ENCODE peak calls at places on chromosomes 13 and 19, in seven cellular contexts. M, O, Z, Y, B, E and F are unnamed samples. For H3K4me1, the result is how much of the 10 kb centered on the place peaks cover.

GRCh38 chr19:2394669-2395292 is 32.6 kb downstream of the TIMM13 start:
- DNase-seq in E (no peak), O (no peak), Y (no peak), Z (no peak), B (no peak), M (no peak), F (peak)

GRCh38 chr19:33416307-33417215 is 43.1 kb downstream of the CEBPG start:
- DNase-seq in B (peak), E (no peak), Y (peak), Z (peak), M (peak), O (no peak), F (no peak)

GRCh38 chr13:41049480-41049879 is 11.8 kb upstream of the WBP4 start:
- DNase-seq in Z (no peak), E (no peak), Y (no peak), O (no peak), M (no peak), B (no peak), F (no peak)

GRCh38 chr13:51849145-51850101 is 4.4 kb upstream of the TMEM272 start:
- DNase-seq in Y (peak), Z (peak), E (no peak), B (peak), M (peak), O (no peak), F (no peak)

GRCh38 chr13:34294483-34295129 is 476.7 kb downstream of the RFC3 start:
- DNase-seq in O (no peak), E (no peak), M (no peak), Z (peak), B (no peak), Y (no peak), F (no peak)

GRCh38 chr13:40793339-40793738 is 3.9 kb downstream of the SLC25A15 start:
- DNase-seq in Z (no peak), O (no peak), M (no peak), B (no peak), Y (no peak), E (no peak), F (no peak)

GRCh38 chr19:5125797-5126497 is 157.0 kb downstream of the KDM4B start:
- DNase-seq in O (no peak), M (no peak), Z (peak), E (no peak), Y (no peak), B (no peak), F (no peak)

GRCh38 chr13:50378513-50378970 is 363.3 kb downstream of the KCNRG start:
- DNase-seq in M (no peak), Y (peak), E (no peak), Z (no peak), O (no peak), B (no peak), F (no peak)

GRCh38 chr19:6417713-6418561 is 6.7 kb downstream of the KHSRP start:
- DNase-seq in E (no peak), Z (peak), O (no peak), M (peak), B (no peak), Y (no peak), F (no peak)

GRCh38 chr13:43934273-43934672 is 54.6 kb downstream of the LACC1 start:
- DNase-seq in Y (no peak), Z (no peak), M (peak), B (no peak), O (no peak), E (no peak), F (no peak)

GRCh38 chr19:7356899-7357627 is 8.3 kb downstream of the ARHGEF18 start:
- DNase-seq in M (no peak), Z (no peak), E (no peak), O (no peak), Y (no peak), B (no peak), F (no peak)

GRCh38 chr19:34962281-34962944 is 1.6 kb downstream of the ZNF792 start:
- DNase-seq in O (no peak), Z (peak), Y (peak), M (peak), B (no peak), E (no peak), F (no peak)

GRCh38 chr13:51767100-51767499 is 36.9 kb downstream of the DHRS12 start:
- DNase-seq in M (peak), E (no peak), Z (no peak), Y (no peak), O (no peak), B (no peak), F (no peak)

GRCh38 chr19:46225558-46226004 is 4.0 kb upstream of the IGFL1 start:
- DNase-seq in B (no peak), E (no peak), Y (no peak), Z (peak), M (peak), O (no peak), F (no peak)
- H3K4me1 ChIP-seq in B (under half), E (under half), Y (under half), Z (under half), M (under half), O (half or more), F (under half)

GRCh38 chr13:81302677-81303076 is 961.8 kb upstream of the SPRY2 start:
- DNase-seq in Y (no peak), Z (no peak), M (no peak), O (no peak), B (no peak), E (no peak), F (no peak)

GRCh38 chr13:81305928-81306327 is 965.0 kb upstream of the SPRY2 start:
- DNase-seq in M (no peak), Z (no peak), O (no peak), E (no peak), Y (no peak), B (no peak), F (no peak)

GRCh38 chr13:81304121-81304659 is 963.3 kb upstream of the SPRY2 start:
- DNase-seq in O (no peak), Y (no peak), E (no peak), B (no peak), M (peak), Z (no peak), F (no peak)

GRCh38 chr13:81302125-81302524 is 961.2 kb upstream of the SPRY2 start:
- DNase-seq in E (no peak), O (no peak), M (no peak), B (no peak), Z (no peak), Y (no peak), F (no peak)
- TF ChIP-seq CTCF in E (no peak), O (no peak), M (no peak), B (no peak), Z (no peak), Y (no peak), F (no peak)

DNA sequence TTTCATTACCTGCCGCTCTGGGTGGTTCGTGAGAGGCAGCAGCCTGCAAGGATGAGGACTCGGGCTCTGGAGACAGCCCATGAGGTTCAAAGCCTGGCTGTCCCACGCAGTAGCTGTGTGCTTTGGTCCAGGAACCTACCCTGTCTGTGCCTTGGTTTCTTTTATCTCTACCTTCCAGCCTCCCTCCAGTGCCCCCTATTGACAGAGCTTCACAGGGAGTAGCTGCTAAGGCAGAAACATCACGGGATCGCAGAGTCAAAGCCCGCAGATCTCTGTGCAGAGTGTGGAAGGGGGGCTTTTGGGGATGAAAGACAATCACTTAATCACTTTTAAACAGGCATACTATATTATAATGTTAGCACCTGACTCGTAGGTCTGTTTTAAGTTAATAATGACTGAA is 16.2 kb downstream of the ZNF71 start:
- DNase-seq in Y (no peak), M (no peak), Z (no peak), E (no peak), B (no peak), O (no peak), F (no peak)
- H3K4me3 ChIP-seq in Y (no peak), M (no peak), Z (no peak), E (no peak), B (no peak), O (no peak), F (no peak)

GRCh38 chr13:110131424-110131823 is 175.5 kb downstream of the COL4A1 start:
- DNase-seq in B (no peak), Z (no peak), E (no peak), M (no peak), Y (no peak), O (no peak), F (no peak)
- H3K4me1 ChIP-seq in B (under half), Z (under half), E (under half), M (under half), Y (under half), O (under half), F (under half)

GRCh38 chr19:30222428-30222873 is 149.7 kb upstream of the ZNF536 start:
- DNase-seq in M (no peak), B (no peak), Z (no peak), Y (no peak), E (no peak), O (no peak), F (no peak)
- TF ChIP-seq CTCF in M (peak), B (no peak), Z (peak), Y (peak), E (peak), O (no peak), F (peak)

GRCh38 chr19:46633130-46633529 is 2.9 kb downstream of the GNG8 start:
- DNase-seq in O (no peak), Z (no peak), B (no peak), E (no peak), M (no peak), Y (no peak), F (no peak)

GRCh38 chr19:46637224-46637623 is 1.2 kb upstream of the GNG8 start:
- DNase-seq in B (no peak), O (no peak), Z (no peak), M (no peak), E (no peak), Y (no peak), F (no peak)

GRCh38 chr19:46634656-46635218 is 1.3 kb downstream of the GNG8 start:
- DNase-seq in O (no peak), Y (no peak), B (peak), Z (no peak), M (no peak), E (no peak), F (no peak)

GRCh38 chr19:46634045-46634655 is 1.9 kb downstream of the GNG8 start:
- DNase-seq in E (peak), M (peak), Z (peak), O (peak), Y (peak), B (peak), F (no peak)

GRCh38 chr19:46635920-46636761 is at the start of gene GNG8:
- DNase-seq in E (no peak), B (no peak), Y (no peak), O (no peak), Z (no peak), M (no peak), F (no peak)
- H3K4me3 ChIP-seq in E (no peak), B (no peak), Y (no peak), O (no peak), Z (peak), M (no peak), F (no peak)

GRCh38 chr19:342128-342455 is 2.5 kb downstream of the MIER2 start:
- DNase-seq in M (peak), E (no peak), Z (no peak), B (no peak), Y (no peak), O (peak), F (no peak)
- H3K4me1 ChIP-seq in M (under half), E (under half), Z (under half), B (under half), Y (under half), O (under half), F (under half)